ENCODE peak calls at places on chromosomes 6 and 20, in six cellular contexts. B is right lobe of liver, Z is uterus, T is PC-9, V is RWPE2, J is neuronal stem cell. P is an unnamed sample.

GRCh38 chr6:168778201-168778600 is 337.2 kb downstream of the SMOC2 start:
- DNase-seq in Z (peak; percentile 64), B (no peak), T (no peak), J (no peak), V (no peak), P (no peak)

GRCh38 chr6:52503853-52504777 is 72.7 kb downstream of the TRAM2 start:
- DNase-seq in V (peak; percentile 100), J (no peak), B (peak; percentile 74), Z (peak; percentile 65), T (peak; percentile 99), P (no peak)

GRCh38 chr6:41818271-41819054 is 31.0 kb downstream of the TOMM6 start:
- DNase-seq in V (no peak), B (no peak), T (no peak), J (no peak), Z (no peak), P (no peak)

GRCh38 chr20:14518648-14519047 is 181.2 kb upstream of the FLRT3 start:
- DNase-seq in Z (no peak), J (no peak), B (no peak), V (no peak), T (no peak), P (no peak)

GRCh38 chr20:3177746-3178477 is 4.6 kb upstream of the LZTS3 start:
- DNase-seq in Z (no peak), B (no peak), V (no peak), J (no peak), T (no peak), P (no peak)

GRCh38 chr6:18055714-18056382 is 66.6 kb downstream of the NHLRC1 start:
- DNase-seq in B (no peak), J (no peak), Z (no peak), V (no peak), T (no peak), P (no peak)

GRCh38 chr20:1085515-1086272 is 32.7 kb upstream of the PSMF1 start:
- DNase-seq in V (no peak), B (no peak), Z (no peak), T (no peak), J (no peak), P (no peak)

GRCh38 chr6:27720607-27721580 is 191.3 kb downstream of the OR2B2 start:
- DNase-seq in Z (no peak), B (no peak), V (no peak), T (peak; percentile 57), J (peak; percentile 5), P (no peak)

GRCh38 chr6:4155848-4156466 is 20.6 kb upstream of the ECI2 start:
- DNase-seq in Z (peak; percentile 71), J (peak; percentile 86), V (peak; percentile 77), B (peak; percentile 54), T (peak; percentile 60), P (peak; percentile 47)

GRCh38 chr6:25503686-25504085 is 148.3 kb upstream of the SCGN start:
- DNase-seq in Z (no peak), J (no peak), T (no peak), B (no peak), V (no peak), P (no peak)

GRCh38 chr20:21430031-21430430 is 32.7 kb upstream of the NKX2-4 start:
- DNase-seq in Z (no peak), T (no peak), B (no peak), V (no peak), J (no peak), P (no peak)

GRCh38 chr6:146339716-146340115 is 203.9 kb upstream of the RAB32 start:
- DNase-seq in Z (no peak), T (peak; percentile 2), V (no peak), J (no peak), B (no peak), P (no peak)

GRCh38 chr20:22339091-22339881 is 245.1 kb downstream of the FOXA2 start:
- DNase-seq in J (peak; percentile 71), B (no peak), V (no peak), T (peak; percentile 43), Z (no peak), P (peak; percentile 3)

GRCh38 chr20:58179083-58179431 is 49.4 kb downstream of the ANKRD60 start:
- DNase-seq in V (no peak), J (no peak), Z (no peak), T (no peak), B (no peak), P (no peak)

GRCh38 chr6:146741609-146742008 is 142.8 kb downstream of the ADGB start:
- DNase-seq in J (no peak), V (no peak), T (no peak), B (no peak), Z (no peak), P (no peak)

GRCh38 chr6:154156135-154156948 is 117.3 kb downstream of the OPRM1 start:
- DNase-seq in B (peak; percentile 44), J (no peak), V (no peak), T (peak; percentile 52), Z (no peak), P (peak; percentile 26)
- H3K27ac ChIP-seq in B (peak overlapping the region; percentile 18), J (no peak overlapping the region), V (no peak overlapping the region), T (no peak overlapping the region), Z (no peak overlapping the region), P (no peak overlapping the region)

GRCh38 chr6:21597706-21598273 is 4.2 kb downstream of the SOX4 start:
- DNase-seq in Z (no peak), T (no peak), J (no peak), B (no peak), V (no peak), P (no peak)

GRCh38 chr6:21595951-21596378 is 2.4 kb downstream of the SOX4 start:
- DNase-seq in B (no peak), J (no peak), V (no peak), T (no peak), Z (peak; percentile 40), P (no peak)

GRCh38 chr6:21596379-21597242 is 3.1 kb downstream of the SOX4 start:
- DNase-seq in Z (peak; percentile 61), T (peak; percentile 57), V (peak; percentile 68), B (peak; percentile 65), J (no peak), P (peak; percentile 4)

GRCh38 chr6:21598662-21599061 is 5.1 kb downstream of the SOX4 start:
- DNase-seq in T (no peak), J (no peak), V (no peak), B (no peak), Z (no peak), P (no peak)

DNA sequence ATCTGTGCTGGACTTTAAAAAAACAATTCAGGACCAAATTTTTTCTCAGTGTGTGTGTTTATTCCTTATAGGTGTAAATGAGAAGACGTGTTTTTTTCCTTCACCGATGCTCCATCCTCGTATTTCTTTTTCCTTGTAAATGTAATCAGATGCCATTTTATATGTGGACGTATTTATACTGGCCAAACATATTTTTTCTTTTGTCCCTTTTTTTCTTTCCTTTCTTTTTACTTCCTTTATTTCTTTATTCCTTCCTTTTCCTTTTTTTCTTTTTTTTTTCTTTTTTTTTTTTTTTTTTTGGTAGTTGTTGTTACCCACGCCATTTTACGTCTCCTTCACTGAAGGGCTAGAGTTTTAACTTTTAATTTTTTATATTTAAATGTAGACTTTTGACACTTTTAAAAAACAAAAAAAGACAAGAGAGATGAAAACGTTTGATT is 3.7 kb downstream of the SOX4 start:
- DNase-seq in T (no peak), B (no peak), Z (no peak), V (no peak), J (no peak), P (no peak)
- H3K27ac ChIP-seq in T (peak overlapping the region; percentile 46), B (peak overlapping the region; percentile 90), Z (peak overlapping the region; percentile 97), V (peak overlapping the region; percentile 79), J (no peak overlapping the region), P (no peak overlapping the region)

GRCh38 chr20:53925651-53926401 is 144.6 kb downstream of the BCAS1 start:
- DNase-seq in Z (no peak), B (no peak), T (no peak), J (no peak), V (no peak), P (no peak)

GRCh38 chr20:53921443-53921973 is 148.9 kb downstream of the BCAS1 start:
- DNase-seq in T (no peak), V (no peak), J (no peak), B (no peak), Z (no peak), P (no peak)

GRCh38 chr20:53922901-53923314 is 147.5 kb downstream of the BCAS1 start:
- DNase-seq in V (no peak), B (no peak), J (no peak), T (no peak), Z (no peak), P (no peak)

GRCh38 chr20:53926428-53927028 is 143.9 kb downstream of the BCAS1 start:
- DNase-seq in B (no peak), T (peak; percentile 52), Z (no peak), V (peak; percentile 97), J (no peak), P (no peak)

DNA sequence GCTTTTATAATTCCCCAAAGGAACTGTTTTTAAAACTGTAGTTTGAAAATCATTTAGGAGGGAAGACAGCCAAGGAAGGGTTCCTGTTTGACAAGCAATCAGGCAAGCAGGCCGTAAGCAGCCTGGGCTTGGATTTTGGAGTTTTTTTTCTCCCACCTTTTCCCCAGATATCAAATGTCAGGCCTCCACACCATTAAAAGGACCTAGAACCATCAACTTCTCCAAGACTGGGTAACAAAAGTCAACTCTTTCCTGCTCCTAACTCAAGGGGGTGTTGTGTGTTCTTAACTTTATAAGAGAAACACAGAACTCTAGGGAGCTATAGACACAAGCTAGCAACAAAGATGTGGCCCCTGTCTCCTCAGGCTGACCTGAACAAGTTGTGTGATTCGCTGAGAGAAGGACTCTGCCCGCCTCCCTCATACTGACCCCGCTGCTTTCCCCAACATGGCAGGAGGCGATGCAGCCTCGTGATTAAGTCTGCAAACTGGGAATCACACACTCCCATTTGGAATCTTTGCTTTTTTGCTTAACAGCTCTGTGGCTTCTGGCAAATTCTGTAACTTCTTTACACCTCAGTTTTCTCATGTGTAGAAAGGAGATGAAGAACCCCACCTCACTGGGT is 146.5 kb downstream of the BCAS1 start:
- DNase-seq in J (no peak), Z (no peak), V (no peak), T (no peak), B (no peak), P (no peak)
- H3K27ac ChIP-seq in J (no peak overlapping the region), Z (peak overlapping the region; percentile 36), V (no peak overlapping the region), T (peak overlapping the region; percentile 6), B (peak overlapping the region; percentile 39), P (no peak overlapping the region)

DNA sequence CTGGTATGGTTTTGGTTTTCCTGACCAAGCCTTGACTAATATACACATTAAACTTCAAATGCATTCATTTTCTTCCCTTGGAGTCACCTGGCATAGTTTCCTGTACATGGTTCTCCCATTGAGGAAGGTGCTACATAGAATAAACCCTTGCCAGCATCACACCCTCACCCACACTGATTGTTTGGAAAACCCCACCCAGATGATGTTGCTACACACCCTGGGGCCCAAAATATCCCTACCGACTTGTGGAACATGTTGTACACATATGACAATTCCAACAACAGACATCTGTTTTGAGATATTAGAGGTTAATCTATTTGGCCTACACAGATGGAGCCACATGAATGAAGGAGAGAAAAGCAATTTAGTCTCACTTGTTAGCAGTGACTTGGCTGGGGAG is 606.0 kb upstream of the BTBD3 start:
- DNase-seq in Z (no peak), B (no peak), T (no peak), J (no peak), V (no peak), P (no peak)
- H3K27ac ChIP-seq in Z (no peak overlapping the region), B (no peak overlapping the region), T (no peak overlapping the region), J (no peak overlapping the region), V (no peak overlapping the region), P (no peak overlapping the region)

GRCh38 chr6:155234687-155235543 is 28.9 kb upstream of the CLDN20 start:
- DNase-seq in Z (no peak), J (no peak), B (no peak), V (no peak), T (no peak), P (no peak)
- H3K27ac ChIP-seq in Z (no peak overlapping the region), J (no peak overlapping the region), B (no peak overlapping the region), V (no peak overlapping the region), T (no peak overlapping the region), P (no peak overlapping the region)

GRCh38 chr20:44186201-44186600 is 787 bp downstream of the JPH2 start:
- DNase-seq in T (no peak), Z (no peak), V (no peak), J (no peak), B (no peak), P (no peak)
- H3K27ac ChIP-seq in T (peak overlapping the region; percentile 91), Z (peak overlapping the region; percentile 90), V (peak overlapping the region; percentile 96), J (no peak overlapping the region), B (no peak overlapping the region), P (no peak overlapping the region)

P was measured in substantia nigra.